ENCODE peak calls at places on chromosomes 5 and 9, in six cellular contexts. V is brain microvascular endothelial cell, A is coronary artery, B is AG10803, H is PC-3, I is suprapubic skin. O is an unnamed sample.

GRCh38 chr9:136432591-136432990 is 7.1 kb downstream of the INPP5E start:
- DNase-seq in V (no peak), A (no peak), B (no peak), H (no peak), I (no peak), O (no peak)

GRCh38 chr5:74581988-74582365 is 58.6 kb downstream of the ENC1 start:
- DNase-seq in V (no peak), A (no peak), B (no peak), H (peak), I (no peak), O (no peak)

GRCh38 chr9:6669881-6670280 is 24.4 kb upstream of the GLDC start:
- DNase-seq in V (no peak), A (no peak), B (no peak), H (no peak), I (no peak), O (no peak)

GRCh38 chr9:3401556-3401955 is 124.2 kb downstream of the RFX3 start:
- DNase-seq in V (no peak), A (no peak), B (peak), H (no peak), I (no peak), O (no peak)

GRCh38 chr5:150487199-150488061 is 20.5 kb upstream of the NDST1 start:
- DNase-seq in V (no peak), A (no peak), B (peak), H (peak), I (no peak), O (peak)

GRCh38 chr5:16855475-16855874 is 80.6 kb downstream of the MYO10 start:
- DNase-seq in V (no peak), A (no peak), B (peak), H (peak), I (no peak), O (peak)

GRCh38 chr5:123365163-123365562 is 58.0 kb downstream of the CEP120 start:
- DNase-seq in V (no peak), A (no peak), B (peak), H (no peak), I (no peak), O (no peak)

GRCh38 chr5:58064799-58065198 is 395.1 kb downstream of the PLK2 start:
- DNase-seq in V (no peak), A (no peak), B (peak), H (no peak), I (no peak), O (no peak)

GRCh38 chr5:138967806-138968448 is 92.8 kb upstream of the LRRTM2 start:
- DNase-seq in V (no peak), A (peak), B (no peak), H (no peak), I (no peak), O (peak)

GRCh38 chr5:90398726-90399125 is 10.8 kb downstream of the CETN3 start:
- DNase-seq in V (no peak), A (no peak), B (no peak), H (no peak), I (no peak), O (no peak)

GRCh38 chr5:139495644-139496435 is 13.3 kb upstream of the STING1 start:
- DNase-seq in V (peak), A (no peak), B (peak), H (peak), I (no peak), O (no peak)

GRCh38 chr9:95316794-95317118 is 753 bp downstream of the FANCC start:
- DNase-seq in V (peak), A (no peak), B (peak), H (peak), I (peak), O (peak)

GRCh38 chr9:15909297-15909696 is 356.5 kb downstream of the CCDC171 start:
- DNase-seq in V (no peak), A (no peak), B (peak), H (no peak), I (no peak), O (no peak)

GRCh38 chr5:4879693-4880303 is 260.3 kb upstream of the ADAMTS16 start:
- DNase-seq in V (peak), A (no peak), B (peak), H (peak), I (peak), O (peak)

GRCh38 chr9:131649646-131650045 is 90.2 kb downstream of the RAPGEF1 start:
- DNase-seq in V (no peak), A (no peak), B (peak), H (no peak), I (no peak), O (no peak)

GRCh38 chr5:68041293-68041692 is 174.3 kb upstream of the PIK3R1 start:
- DNase-seq in V (no peak), A (no peak), B (no peak), H (no peak), I (no peak), O (no peak)

GRCh38 chr9:121699271-121700164 is 48.1 kb downstream of the DAB2IP start:
- DNase-seq in V (no peak), A (no peak), B (peak), H (peak), I (peak), O (peak)

GRCh38 chr5:54900906-54901725 is 84.3 kb downstream of the ESM1 start:
- DNase-seq in V (peak), A (no peak), B (peak), H (peak), I (peak), O (peak)

GRCh38 chr5:146884230-146884629 is 5.7 kb upstream of the PPP2R2B start:
- DNase-seq in V (no peak), A (no peak), B (no peak), H (no peak), I (no peak), O (no peak)

GRCh38 chr9:124222918-124223720 is 34.6 kb upstream of the NEK6 start:
- DNase-seq in V (no peak), A (no peak), B (peak), H (peak), I (peak), O (peak)

GRCh38 chr9:2599896-2600295 is 21.7 kb upstream of the VLDLR start:
- DNase-seq in V (no peak), A (no peak), B (peak), H (no peak), I (no peak), O (no peak)

GRCh38 chr9:106890621-106891020 is 27.7 kb downstream of the ZNF462 start:
- DNase-seq in V (no peak), A (no peak), B (no peak), H (peak), I (no peak), O (no peak)

GRCh38 chr9:27799326-27799725 is 226.0 kb upstream of the C9orf72 start:
- DNase-seq in V (no peak), A (no peak), B (no peak), H (no peak), I (no peak), O (no peak)

GRCh38 chr9:116959775-116960174 is 272.7 kb downstream of the TRIM32 start:
- DNase-seq in V (no peak), A (no peak), B (peak), H (no peak), I (no peak), O (no peak)

GRCh38 chr9:121085661-121086060 is 10.9 kb downstream of the CNTRL start:
- DNase-seq in V (no peak), A (no peak), B (peak), H (no peak), I (no peak), O (no peak)

GRCh38 chr9:113650207-113651131 is 186.9 kb downstream of the RGS3 start:
- DNase-seq in V (peak), A (no peak), B (peak), H (peak), I (peak), O (no peak)

GRCh38 chr5:142717582-142718215 is 31.8 kb upstream of the FGF1 start:
- DNase-seq in V (peak), A (no peak), B (peak), H (peak), I (no peak), O (no peak)

GRCh38 chr5:58122157-58122556 is 337.7 kb downstream of the PLK2 start:
- DNase-seq in V (no peak), A (no peak), B (no peak), H (no peak), I (no peak), O (no peak)

GRCh38 chr5:67998709-67999251 is 216.8 kb upstream of the PIK3R1 start:
- DNase-seq in V (peak), A (peak), B (peak), H (peak), I (peak), O (no peak)

GRCh38 chr5:15566789-15567188 is 66.8 kb downstream of the FBXL7 start:
- DNase-seq in V (no peak), A (no peak), B (peak), H (no peak), I (no peak), O (no peak)

GRCh38 chr9:6428940-6429889 is 16.2 kb downstream of the UHRF2 start:
- DNase-seq in V (no peak), A (no peak), B (no peak), H (no peak), I (no peak), O (no peak)

GRCh38 chr9:130660683-130661460 is 3.5 kb upstream of the PRDM12 start:
- DNase-seq in V (no peak), A (no peak), B (no peak), H (no peak), I (no peak), O (no peak)

GRCh38 chr5:180116441-180117377 is 45.1 kb upstream of the RNF130 start:
- DNase-seq in V (no peak), A (peak), B (no peak), H (peak), I (peak), O (peak)

GRCh38 chr9:108444400-108445358 is 411.1 kb downstream of the ACTL7B start:
- DNase-seq in V (peak), A (peak), B (peak), H (peak), I (peak), O (no peak)

GRCh38 chr9:118522093-118523028 is 818.2 kb downstream of the TLR4 start:
- DNase-seq in V (peak), A (no peak), B (peak), H (no peak), I (no peak), O (no peak)

GRCh38 chr9:21331676-21332402 is 3.4 kb downstream of the KLHL9 start:
- DNase-seq in V (no peak), A (no peak), B (peak), H (no peak), I (no peak), O (no peak)

GRCh38 chr5:32805966-32806626 is 95.0 kb downstream of the NPR3 start:
- DNase-seq in V (peak), A (no peak), B (peak), H (peak), I (no peak), O (no peak)

GRCh38 chr5:131640043-131640856 is 5.2 kb upstream of the RAPGEF6 start:
- DNase-seq in V (peak), A (no peak), B (peak), H (peak), I (no peak), O (no peak)

GRCh38 chr9:112037281-112038016 is 137.6 kb downstream of the SUSD1 start:
- DNase-seq in V (peak), A (no peak), B (peak), H (peak), I (no peak), O (no peak)

GRCh38 chr9:112041199-112041535 is 133.9 kb downstream of the SUSD1 start:
- DNase-seq in V (no peak), A (no peak), B (no peak), H (no peak), I (no peak), O (no peak)

GRCh38 chr9:112035166-112035816 is 138.7 kb downstream of the UGCG start:
- DNase-seq in V (no peak), A (no peak), B (no peak), H (no peak), I (no peak), O (no peak)

GRCh38 chr9:112041536-112042243 is 133.4 kb downstream of the SUSD1 start:
- DNase-seq in V (peak), A (no peak), B (peak), H (peak), I (no peak), O (no peak)

GRCh38 chr9:112038017-112038408 is 137.1 kb downstream of the SUSD1 start:
- DNase-seq in V (no peak), A (no peak), B (no peak), H (no peak), I (no peak), O (no peak)
- TF ChIP-seq CTCF in V (no peak), A (no peak), B (no peak), H (no peak), I (no peak), O (no peak)

GRCh38 chr9:93288341-93288740 is 104.4 kb downstream of the WNK2 start:
- DNase-seq in V (no peak), A (no peak), B (no peak), H (no peak), I (no peak), O (peak)
- TF ChIP-seq CTCF in V (no peak), A (no peak), B (no peak), H (no peak), I (no peak), O (no peak)

GRCh38 chr5:136311999-136312398 is 53.3 kb downstream of the TRPC7 start:
- DNase-seq in V (no peak), A (no peak), B (no peak), H (no peak), I (no peak), O (no peak)
- TF ChIP-seq CTCF in V (no peak), A (no peak), B (no peak), H (peak), I (no peak), O (no peak)

GRCh38 chr9:125261501-125262216 is at the start of gene GAPVD1:
- DNase-seq in V (peak), A (peak), B (peak), H (peak), I (peak), O (peak)
- TF ChIP-seq CTCF in V (peak), A (peak), B (peak), H (peak), I (peak), O (peak)

GRCh38 chr9:127525426-127526188 is 74.3 kb downstream of the LRSAM1 start:
- DNase-seq in V (peak), A (no peak), B (peak), H (peak), I (no peak), O (no peak)
- TF ChIP-seq CTCF in V (peak), A (peak), B (peak), H (peak), I (peak), O (no peak)